ENCODE peak calls at places on chromosomes 5 and 9, in five cellular contexts. Q, K, A, N and C are unnamed samples.

GRCh38 chr9:35357116-35357515 is 132.8 kb upstream of the RUSC2 start:
- DNase-seq in Q (no peak), A (no peak), K (no peak), N (no peak), C (no peak)

GRCh38 chr5:134649163-134649916 is 755 bp downstream of the SEC24A start:
- DNase-seq in Q (no peak), A (no peak), N (peak; percentile 29), K (no peak), C (no peak)

GRCh38 chr9:116465591-116466288 is 221.4 kb upstream of the TRIM32 start:
- DNase-seq in Q (no peak), K (no peak), N (no peak), A (no peak), C (no peak)

GRCh38 chr5:119583684-119584083 is 45.7 kb upstream of the FAM170A start:
- DNase-seq in Q (no peak), A (no peak), K (no peak), N (no peak), C (no peak)

GRCh38 chr5:20833081-20833627 is 845.2 kb upstream of the CDH18 start:
- DNase-seq in A (no peak), K (no peak), Q (no peak), N (no peak), C (no peak)

GRCh38 chr9:121302341-121302740 is 34.4 kb downstream of the GSN start:
- DNase-seq in N (no peak), A (no peak), Q (no peak), K (no peak), C (no peak)

GRCh38 chr9:71685394-71685793 is 82.9 kb downstream of the CEMIP2 start:
- DNase-seq in K (peak; percentile 27), N (no peak), A (no peak), Q (no peak), C (no peak)

GRCh38 chr5:55591671-55592070 is 56.9 kb upstream of the PLPP1 start:
- DNase-seq in K (no peak), Q (no peak), N (no peak), A (no peak), C (no peak)

GRCh38 chr5:172450861-172451695 is 3.2 kb downstream of the SH3PXD2B start:
- DNase-seq in Q (no peak), A (peak; percentile 83), K (peak; percentile 18), N (peak; percentile 71), C (no peak)

GRCh38 chr9:128203842-128204551 is 818 bp downstream of the DNM1 start:
- DNase-seq in A (peak; percentile 51), Q (no peak), N (peak; percentile 79), K (no peak), C (no peak)

GRCh38 chr5:150021491-150022162 is 21.1 kb downstream of the HMGXB3 start:
- DNase-seq in Q (no peak), N (no peak), K (no peak), A (no peak), C (no peak)

GRCh38 chr5:94433393-94434149 is 184.8 kb downstream of the KIAA0825 start:
- DNase-seq in K (no peak), N (no peak), Q (no peak), A (no peak), C (no peak)

GRCh38 chr5:9409413-9410089 is 136.3 kb downstream of the SEMA5A start:
- DNase-seq in A (no peak), K (no peak), N (no peak), Q (no peak), C (no peak)

GRCh38 chr5:102561894-102562760 is 63.3 kb upstream of the SLCO6A1 start:
- DNase-seq in K (no peak), A (no peak), N (no peak), Q (no peak), C (no peak)

DNA sequence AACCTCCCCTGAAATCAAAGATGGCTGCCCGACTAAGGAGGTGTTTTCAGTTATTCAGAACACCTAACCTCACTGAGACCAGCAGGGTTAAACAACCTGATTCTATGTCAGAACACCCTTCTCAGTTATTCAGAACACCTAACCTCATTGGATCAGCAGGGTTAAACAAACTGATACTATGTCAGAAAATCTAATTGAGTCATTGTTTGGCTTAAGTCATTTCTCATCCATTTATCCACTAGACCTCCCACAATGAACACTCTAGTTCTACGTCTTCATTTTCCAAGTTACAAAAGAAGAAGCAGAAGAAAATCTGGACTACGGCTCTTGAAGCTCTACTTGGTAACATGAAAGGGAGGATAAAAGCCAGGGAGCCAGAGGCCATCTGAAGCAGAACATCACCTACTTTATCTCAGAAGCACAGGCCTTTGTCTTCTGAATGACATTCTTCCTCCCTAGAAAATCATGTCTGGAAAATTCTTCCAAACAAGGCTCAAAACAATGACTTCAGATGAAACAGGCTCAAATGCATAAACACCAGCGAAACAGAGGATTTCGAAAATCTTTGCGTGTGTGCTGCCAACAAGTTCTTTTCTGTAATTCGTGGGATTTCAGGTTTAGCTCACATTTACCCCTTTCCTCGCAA is 35.4 kb upstream of the TGFBI start:
- DNase-seq in A (no peak), N (no peak), K (no peak), Q (no peak), C (no peak)
- H3K27ac ChIP-seq in A (no peak overlapping the region), N (peak overlapping the region; percentile 92), K (no peak overlapping the region), Q (peak overlapping the region; percentile 63), C (no peak overlapping the region)

GRCh38 chr5:38742821-38743220 is 103.0 kb upstream of the OSMR start:
- DNase-seq in A (no peak), K (no peak), Q (no peak), N (no peak), C (no peak)

GRCh38 chr5:38743562-38743961 is 102.2 kb upstream of the OSMR start:
- DNase-seq in A (no peak), N (no peak), K (no peak), Q (no peak), C (no peak)

GRCh38 chr5:38749861-38750260 is 96.0 kb upstream of the OSMR start:
- DNase-seq in A (no peak), K (no peak), N (no peak), Q (no peak), C (no peak)

GRCh38 chr5:38751103-38751502 is 94.7 kb upstream of the OSMR start:
- DNase-seq in K (no peak), Q (no peak), A (no peak), N (no peak), C (no peak)

GRCh38 chr5:38745836-38746732 is 99.7 kb upstream of the OSMR start:
- DNase-seq in Q (no peak), K (no peak), A (no peak), N (no peak), C (no peak)
- H3K27ac ChIP-seq in Q (peak overlapping the region; percentile 49), K (no peak overlapping the region), A (no peak overlapping the region), N (no peak overlapping the region), C (peak overlapping the region; percentile 87)

GRCh38 chr9:95000821-95001220 is 274.3 kb downstream of the AOPEP start:
- DNase-seq in N (no peak), A (no peak), Q (no peak), K (no peak), C (no peak)
- H3K27ac ChIP-seq in N (peak overlapping the region; percentile 99), A (no peak overlapping the region), Q (no peak overlapping the region), K (no peak overlapping the region), C (no peak overlapping the region)

DNA sequence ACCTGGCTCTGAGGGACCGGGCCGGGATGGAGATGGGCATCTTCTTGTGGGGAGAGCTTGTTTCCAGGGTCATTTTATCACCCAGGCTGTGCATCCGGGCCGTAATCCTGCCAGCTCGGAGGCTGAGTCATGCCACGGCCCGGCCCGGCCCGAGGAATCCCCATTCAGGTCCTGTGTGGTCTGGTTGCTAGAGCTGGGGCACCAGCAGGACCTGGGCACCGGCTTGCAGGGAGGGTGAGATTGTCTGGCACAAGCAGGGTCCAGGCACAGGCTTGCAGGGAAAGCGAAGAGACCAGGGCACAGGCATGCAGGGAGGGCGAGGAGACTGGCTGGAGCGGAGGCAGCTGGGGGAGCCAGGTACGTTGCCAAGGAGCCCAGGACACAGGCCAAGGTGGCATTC is 106.8 kb downstream of the RXRA start:
- DNase-seq in N (no peak), A (no peak), K (no peak), Q (no peak), C (peak; percentile 35)
- H3K27ac ChIP-seq in N (peak overlapping the region; percentile 80), A (no peak overlapping the region), K (no peak overlapping the region), Q (peak overlapping the region; percentile 95), C (peak overlapping the region; percentile 92)

GRCh38 chr5:53024535-53024934 is 35.4 kb downstream of the ITGA2 start:
- DNase-seq in Q (no peak), N (no peak), K (no peak), A (no peak), C (no peak)

GRCh38 chr5:53025506-53025905 is 36.4 kb downstream of the ITGA2 start:
- DNase-seq in Q (no peak), K (no peak), N (no peak), A (no peak), C (no peak)

GRCh38 chr5:53030828-53031425 is 41.8 kb downstream of the ITGA2 start:
- DNase-seq in A (no peak), Q (no peak), K (no peak), N (no peak), C (no peak)

GRCh38 chr5:53029608-53030007 is 40.5 kb downstream of the ITGA2 start:
- DNase-seq in K (no peak), Q (no peak), N (no peak), A (no peak), C (no peak)

DNA sequence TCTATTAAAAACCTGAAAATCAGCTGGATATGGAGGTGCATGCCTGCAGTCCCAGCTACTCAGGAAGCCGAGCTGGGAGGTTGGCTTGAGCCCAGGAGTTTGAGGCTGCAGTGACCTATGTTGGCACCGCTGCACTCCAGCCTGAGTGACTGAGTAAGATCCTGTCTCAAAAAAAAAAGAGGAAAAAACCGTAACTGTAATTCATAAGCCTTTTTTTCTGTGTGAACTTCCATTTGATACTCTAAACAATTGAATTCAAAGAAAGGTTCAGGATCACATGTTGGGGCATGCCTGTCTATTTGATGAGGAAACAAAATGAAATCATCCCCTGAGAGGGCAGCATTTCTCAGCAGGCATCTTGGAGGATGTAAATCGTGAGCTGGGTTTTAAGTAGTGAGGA is 38.8 kb downstream of the ITGA2 start:
- DNase-seq in N (no peak), A (no peak), Q (no peak), K (no peak), C (no peak)
- H3K27ac ChIP-seq in N (peak overlapping the region; percentile 83), A (no peak overlapping the region), Q (peak overlapping the region; percentile 67), K (no peak overlapping the region), C (peak overlapping the region; percentile 32)

GRCh38 chr5:136014976-136015375 is 13.8 kb upstream of the TGFBI start:
- DNase-seq in A (no peak), Q (no peak), K (no peak), N (no peak), C (no peak)
- H3K27ac ChIP-seq in A (no peak overlapping the region), Q (no peak overlapping the region), K (no peak overlapping the region), N (peak overlapping the region; percentile 97), C (no peak overlapping the region)

GRCh38 chr5:32713396-32714381 is 2.6 kb downstream of the NPR3 start:
- DNase-seq in Q (peak; percentile 58), K (no peak), A (peak; percentile 30), N (no peak), C (no peak)
- H3K27ac ChIP-seq in Q (no peak overlapping the region), K (no peak overlapping the region), A (no peak overlapping the region), N (no peak overlapping the region), C (no peak overlapping the region)

DNA sequence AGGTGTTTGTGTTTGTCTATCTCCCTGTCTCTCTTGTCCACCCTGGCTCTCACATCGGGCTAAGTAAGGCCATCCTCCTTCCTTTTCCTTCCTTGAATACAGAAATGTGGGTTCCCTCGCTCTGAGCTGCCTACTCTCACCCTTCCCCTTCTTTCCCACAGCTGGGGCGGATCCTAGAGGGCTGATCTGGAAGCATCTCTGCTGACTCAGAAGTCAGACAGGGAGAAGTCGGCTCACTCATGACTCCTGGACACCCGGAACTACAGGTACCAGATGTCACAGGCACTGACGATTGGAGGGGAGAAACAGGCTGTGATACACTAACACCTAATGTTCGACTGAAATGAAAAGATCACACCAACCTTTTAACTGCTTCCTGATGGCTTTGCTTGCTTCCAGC is 41.3 kb downstream of the PTPN3 start:
- DNase-seq in A (no peak), N (no peak), Q (no peak), K (no peak), C (no peak)
- H3K27ac ChIP-seq in A (no peak overlapping the region), N (peak overlapping the region; percentile 15), Q (no peak overlapping the region), K (no peak overlapping the region), C (no peak overlapping the region)